ENCODE peak calls at places on chromosomes 6 and 20, in eight cellular contexts. One of them, this sample, is unnamed.

GRCh38 chr20:8183526-8183925 is 51.5 kb downstream of the PLCB1 start:
- DNase-seq in DND-41: no peak
- DNase-seq in IMR-90: peak
- DNase-seq in ovary: no peak
- DNase-seq in fibroblast of villous mesenchyme: peak
- DNase-seq in heart left ventricle: no peak
- DNase-seq in neural progenitor cell: no peak
- DNase-seq in MM.1S: no peak
- DNase-seq in this sample: no peak

GRCh38 chr6:37565267-37566208 is 65.8 kb upstream of the CCDC167 start:
- DNase-seq in neural progenitor cell: peak
- DNase-seq in ovary: peak
- DNase-seq in DND-41: no peak
- DNase-seq in IMR-90: no peak
- DNase-seq in heart left ventricle: no peak
- DNase-seq in fibroblast of villous mesenchyme: no peak
- DNase-seq in MM.1S: no peak
- DNase-seq in this sample: no peak

GRCh38 chr6:114096553-114097172 is 125.7 kb upstream of the HDAC2 start:
- DNase-seq in fibroblast of villous mesenchyme: peak
- DNase-seq in IMR-90: peak
- DNase-seq in neural progenitor cell: peak
- DNase-seq in DND-41: peak
- DNase-seq in heart left ventricle: no peak
- DNase-seq in MM.1S: peak
- DNase-seq in ovary: no peak
- DNase-seq in this sample: peak

GRCh38 chr20:46226602-46227001 is 81.7 kb downstream of the CDH22 start:
- DNase-seq in IMR-90: peak
- DNase-seq in DND-41: no peak
- DNase-seq in neural progenitor cell: no peak
- DNase-seq in ovary: no peak
- DNase-seq in fibroblast of villous mesenchyme: peak
- DNase-seq in heart left ventricle: no peak
- DNase-seq in MM.1S: no peak
- DNase-seq in this sample: peak

GRCh38 chr6:132190097-132190814 is 211.0 kb downstream of the MOXD1 start:
- DNase-seq in MM.1S: peak
- DNase-seq in neural progenitor cell: no peak
- DNase-seq in fibroblast of villous mesenchyme: peak
- DNase-seq in heart left ventricle: no peak
- DNase-seq in DND-41: no peak
- DNase-seq in ovary: no peak
- DNase-seq in IMR-90: peak
- DNase-seq in this sample: peak

GRCh38 chr6:105789935-105790334 is 296.2 kb upstream of the PRDM1 start:
- DNase-seq in DND-41: no peak
- DNase-seq in neural progenitor cell: no peak
- DNase-seq in ovary: no peak
- DNase-seq in fibroblast of villous mesenchyme: no peak
- DNase-seq in IMR-90: no peak
- DNase-seq in heart left ventricle: no peak
- DNase-seq in MM.1S: no peak
- DNase-seq in this sample: no peak

GRCh38 chr20:22428051-22428450 is 156.3 kb downstream of the FOXA2 start:
- DNase-seq in DND-41: no peak
- DNase-seq in neural progenitor cell: no peak
- DNase-seq in ovary: no peak
- DNase-seq in fibroblast of villous mesenchyme: no peak
- DNase-seq in MM.1S: no peak
- DNase-seq in IMR-90: no peak
- DNase-seq in heart left ventricle: no peak
- DNase-seq in this sample: no peak

GRCh38 chr20:17281478-17281877 is 54.6 kb downstream of the PCSK2 start:
- DNase-seq in MM.1S: peak
- DNase-seq in heart left ventricle: no peak
- DNase-seq in DND-41: peak
- DNase-seq in fibroblast of villous mesenchyme: no peak
- DNase-seq in IMR-90: peak
- DNase-seq in neural progenitor cell: peak
- DNase-seq in ovary: no peak
- DNase-seq in this sample: no peak

GRCh38 chr20:33859157-33859695 is 48.1 kb downstream of the CHMP4B start:
- DNase-seq in fibroblast of villous mesenchyme: peak
- DNase-seq in IMR-90: no peak
- DNase-seq in neural progenitor cell: no peak
- DNase-seq in DND-41: peak
- DNase-seq in ovary: no peak
- DNase-seq in MM.1S: peak
- DNase-seq in heart left ventricle: no peak
- DNase-seq in this sample: no peak

GRCh38 chr6:14131579-14131978 is 14.0 kb downstream of the CD83 start:
- DNase-seq in fibroblast of villous mesenchyme: no peak
- DNase-seq in heart left ventricle: no peak
- DNase-seq in neural progenitor cell: no peak
- DNase-seq in DND-41: no peak
- DNase-seq in MM.1S: no peak
- DNase-seq in ovary: no peak
- DNase-seq in IMR-90: no peak
- DNase-seq in this sample: no peak

GRCh38 chr6:156778615-156779205 is 1.5 kb downstream of the ARID1B start:
- DNase-seq in ovary: peak
- DNase-seq in DND-41: peak
- DNase-seq in MM.1S: no peak
- DNase-seq in IMR-90: no peak
- DNase-seq in neural progenitor cell: peak
- DNase-seq in fibroblast of villous mesenchyme: no peak
- DNase-seq in heart left ventricle: peak
- DNase-seq in this sample: peak

GRCh38 chr6:129059650-129060049 is 176.7 kb downstream of the LAMA2 start:
- DNase-seq in IMR-90: no peak
- DNase-seq in ovary: no peak
- DNase-seq in heart left ventricle: no peak
- DNase-seq in neural progenitor cell: no peak
- DNase-seq in MM.1S: no peak
- DNase-seq in fibroblast of villous mesenchyme: no peak
- DNase-seq in DND-41: no peak
- DNase-seq in this sample: no peak

GRCh38 chr20:9417665-9418064 is 96.7 kb upstream of the LAMP5 start:
- DNase-seq in fibroblast of villous mesenchyme: peak
- DNase-seq in ovary: no peak
- DNase-seq in DND-41: no peak
- DNase-seq in neural progenitor cell: no peak
- DNase-seq in IMR-90: peak
- DNase-seq in heart left ventricle: no peak
- DNase-seq in MM.1S: no peak
- DNase-seq in this sample: no peak

GRCh38 chr6:35722121-35722761 is 14.6 kb upstream of the ARMC12 start:
- DNase-seq in MM.1S: no peak
- DNase-seq in DND-41: no peak
- DNase-seq in fibroblast of villous mesenchyme: no peak
- DNase-seq in heart left ventricle: no peak
- DNase-seq in neural progenitor cell: no peak
- DNase-seq in ovary: peak
- DNase-seq in IMR-90: no peak
- DNase-seq in this sample: no peak

GRCh38 chr6:138257638-138258040 is 39.3 kb upstream of the PBOV1 start:
- DNase-seq in IMR-90: no peak
- DNase-seq in fibroblast of villous mesenchyme: no peak
- DNase-seq in MM.1S: no peak
- DNase-seq in heart left ventricle: no peak
- DNase-seq in ovary: no peak
- DNase-seq in neural progenitor cell: no peak
- DNase-seq in DND-41: no peak
- DNase-seq in this sample: no peak

GRCh38 chr6:16239090-16239797 is 857 bp downstream of the GMPR start:
- DNase-seq in ovary: peak
- DNase-seq in fibroblast of villous mesenchyme: peak
- DNase-seq in heart left ventricle: peak
- DNase-seq in neural progenitor cell: peak
- DNase-seq in IMR-90: peak
- DNase-seq in DND-41: no peak
- DNase-seq in MM.1S: peak
- DNase-seq in this sample: peak

GRCh38 chr6:150730801-150731445 is 131.2 kb downstream of the PLEKHG1 start:
- DNase-seq in neural progenitor cell: no peak
- DNase-seq in ovary: no peak
- DNase-seq in heart left ventricle: no peak
- DNase-seq in DND-41: no peak
- DNase-seq in fibroblast of villous mesenchyme: peak
- DNase-seq in IMR-90: no peak
- DNase-seq in MM.1S: no peak
- DNase-seq in this sample: no peak

GRCh38 chr20:18279231-18279630 is 9.1 kb upstream of the ZNF133 start:
- DNase-seq in ovary: no peak
- DNase-seq in MM.1S: no peak
- DNase-seq in fibroblast of villous mesenchyme: no peak
- DNase-seq in neural progenitor cell: no peak
- DNase-seq in heart left ventricle: no peak
- DNase-seq in IMR-90: no peak
- DNase-seq in DND-41: no peak
- DNase-seq in this sample: no peak

GRCh38 chr20:39849664-39850063 is 839.4 kb downstream of the MAFB start:
- DNase-seq in ovary: peak
- DNase-seq in MM.1S: no peak
- DNase-seq in DND-41: no peak
- DNase-seq in neural progenitor cell: no peak
- DNase-seq in fibroblast of villous mesenchyme: peak
- DNase-seq in heart left ventricle: peak
- DNase-seq in IMR-90: peak
- DNase-seq in this sample: peak

GRCh38 chr20:59441306-59441705 is 140.9 kb downstream of the EDN3 start:
- DNase-seq in heart left ventricle: no peak
- DNase-seq in ovary: no peak
- DNase-seq in IMR-90: no peak
- DNase-seq in DND-41: no peak
- DNase-seq in fibroblast of villous mesenchyme: no peak
- DNase-seq in neural progenitor cell: no peak
- DNase-seq in MM.1S: no peak
- DNase-seq in this sample: no peak

GRCh38 chr6:64221776-64222175 is 586.2 kb downstream of the PHF3 start:
- DNase-seq in DND-41: no peak
- DNase-seq in neural progenitor cell: no peak
- DNase-seq in fibroblast of villous mesenchyme: no peak
- DNase-seq in ovary: no peak
- DNase-seq in MM.1S: no peak
- DNase-seq in heart left ventricle: no peak
- DNase-seq in IMR-90: peak
- DNase-seq in this sample: no peak

GRCh38 chr20:16541226-16541625 is 32.0 kb downstream of the KIF16B start:
- DNase-seq in ovary: no peak
- DNase-seq in neural progenitor cell: no peak
- DNase-seq in DND-41: no peak
- DNase-seq in IMR-90: no peak
- DNase-seq in fibroblast of villous mesenchyme: no peak
- DNase-seq in heart left ventricle: peak
- DNase-seq in MM.1S: no peak
- DNase-seq in this sample: no peak

GRCh38 chr20:37249304-37249703 is 12.3 kb downstream of the GHRH start:
- DNase-seq in heart left ventricle: no peak
- DNase-seq in DND-41: no peak
- DNase-seq in MM.1S: no peak
- DNase-seq in IMR-90: no peak
- DNase-seq in ovary: no peak
- DNase-seq in neural progenitor cell: no peak
- DNase-seq in fibroblast of villous mesenchyme: no peak
- DNase-seq in this sample: no peak
- TF ChIP-seq CTCF in heart left ventricle: no peak
- TF ChIP-seq CTCF in DND-41: no peak
- TF ChIP-seq CTCF in MM.1S: no peak
- TF ChIP-seq CTCF in IMR-90: no peak
- TF ChIP-seq CTCF in ovary: no peak
- TF ChIP-seq CTCF in neural progenitor cell: no peak
- TF ChIP-seq CTCF in fibroblast of villous mesenchyme: no peak
- TF ChIP-seq CTCF in this sample: no peak

GRCh38 chr6:127550403-127550802 is 26.6 kb upstream of the C6orf58 start:
- DNase-seq in neural progenitor cell: no peak
- DNase-seq in MM.1S: no peak
- DNase-seq in ovary: no peak
- DNase-seq in heart left ventricle: no peak
- DNase-seq in fibroblast of villous mesenchyme: peak
- DNase-seq in DND-41: no peak
- DNase-seq in IMR-90: peak
- DNase-seq in this sample: peak
- H3K4me3 ChIP-seq in neural progenitor cell: no peak
- H3K4me3 ChIP-seq in MM.1S: no peak
- H3K4me3 ChIP-seq in ovary: no peak
- H3K4me3 ChIP-seq in heart left ventricle: no peak
- H3K4me3 ChIP-seq in fibroblast of villous mesenchyme: no peak
- H3K4me3 ChIP-seq in DND-41: no peak
- H3K4me3 ChIP-seq in IMR-90: no peak
- H3K4me3 ChIP-seq in this sample: no peak

GRCh38 chr6:158020272-158020711 is 38.6 kb downstream of the SYNJ2 start:
- DNase-seq in neural progenitor cell: no peak
- DNase-seq in MM.1S: no peak
- DNase-seq in ovary: no peak
- DNase-seq in heart left ventricle: no peak
- DNase-seq in DND-41: no peak
- DNase-seq in IMR-90: no peak
- DNase-seq in fibroblast of villous mesenchyme: no peak
- DNase-seq in this sample: no peak
- TF ChIP-seq CTCF in neural progenitor cell: no peak
- TF ChIP-seq CTCF in MM.1S: no peak
- TF ChIP-seq CTCF in ovary: no peak
- TF ChIP-seq CTCF in heart left ventricle: no peak
- TF ChIP-seq CTCF in DND-41: no peak
- TF ChIP-seq CTCF in IMR-90: no peak
- TF ChIP-seq CTCF in fibroblast of villous mesenchyme: no peak
- TF ChIP-seq CTCF in this sample: no peak

DNA sequence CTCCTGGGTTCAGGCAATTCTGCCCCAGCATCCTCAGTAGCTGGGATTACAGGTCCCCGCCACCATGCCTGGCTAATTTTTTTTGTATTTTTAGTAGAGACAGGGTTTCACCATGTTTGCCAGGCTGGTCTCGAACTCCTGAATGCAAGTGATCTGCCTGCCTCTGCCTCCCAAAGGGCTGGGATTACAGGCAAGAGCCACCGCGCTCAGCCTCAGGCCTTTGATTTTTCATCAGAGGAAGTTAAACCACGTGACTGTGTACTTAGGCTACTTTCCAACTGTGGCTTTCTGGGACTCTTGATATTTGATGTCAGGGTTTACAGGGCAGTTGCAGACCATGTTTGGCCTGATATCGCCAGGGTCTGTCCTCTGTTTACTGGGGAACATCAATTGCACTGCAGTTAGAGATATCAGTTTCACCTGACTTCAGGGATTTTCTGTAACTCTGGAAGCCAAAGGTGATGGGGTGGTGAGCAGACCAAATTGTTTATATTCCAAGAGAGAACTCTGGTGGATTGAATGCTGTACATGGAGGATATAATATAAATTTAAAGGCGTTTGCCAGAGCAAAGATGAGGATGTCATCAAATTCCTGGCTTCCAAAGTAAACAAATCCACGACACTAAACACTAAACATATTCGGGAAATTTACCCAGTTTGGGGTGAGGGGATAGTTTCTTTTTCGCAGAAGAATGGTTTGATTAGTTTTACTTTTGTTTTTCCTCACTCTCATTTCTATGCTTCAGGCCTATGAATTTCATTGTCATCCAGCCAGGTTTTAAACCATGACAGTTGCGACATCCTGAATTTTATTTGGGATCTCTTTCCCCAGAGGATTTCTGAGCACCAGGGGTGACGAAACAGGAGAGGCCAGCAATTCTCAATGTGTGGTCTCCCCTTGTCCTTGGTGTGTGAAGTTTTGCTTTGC is 4.2 kb downstream of the PSMF1 start:
- DNase-seq in fibroblast of villous mesenchyme: peak
- DNase-seq in IMR-90: peak
- DNase-seq in neural progenitor cell: no peak
- DNase-seq in MM.1S: no peak
- DNase-seq in DND-41: peak
- DNase-seq in heart left ventricle: peak
- DNase-seq in ovary: no peak
- DNase-seq in this sample: peak
- H3K4me3 ChIP-seq in fibroblast of villous mesenchyme: peak
- H3K4me3 ChIP-seq in IMR-90: peak
- H3K4me3 ChIP-seq in neural progenitor cell: no peak
- H3K4me3 ChIP-seq in MM.1S: no peak
- H3K4me3 ChIP-seq in DND-41: no peak
- H3K4me3 ChIP-seq in heart left ventricle: no peak
- H3K4me3 ChIP-seq in ovary: no peak
- H3K4me3 ChIP-seq in this sample: no peak

This sample was measured in astrocyte of the spinal cord.